ENCODE peak calls at places on chromosome 5, in eight cellular contexts. U is dermis blood vessel endothelial cell; O is foreskin fibroblast; X is fibroblast of the conjunctiva; J is HS-5; F is activated CD4-positive, CD25-positive, alpha-beta regulatory T cell treated with anti-CD3 and anti-CD28 coated beads, Interleukin-2, amount 50 U/mL, for 72 hours; Y is EL; C is stimulated activated naive CD8-positive, alpha-beta T cell treated with anti-CD3 and anti-CD28 coated beads, Interleukin-15, amount 100 ng/mL, for 72 hours. I is an unnamed sample.

GRCh38 chr5:107619781-107620180 is 51.0 kb downstream of the EFNA5 start:
- DNase-seq in U (no peak), O (no peak), X (no peak), J (no peak), F (no peak), Y (no peak), C (no peak), I (no peak)

GRCh38 chr5:10064546-10065215 is 185.0 kb downstream of the ATPSCKMT start:
- DNase-seq in U (no peak), O (no peak), X (no peak), J (no peak), F (no peak), Y (no peak), C (no peak), I (no peak)

GRCh38 chr5:166768536-166768935 is 1522.9 kb upstream of the WWC1 start:
- DNase-seq in U (no peak), O (peak; percentile 23), X (no peak), J (no peak), F (no peak), Y (no peak), C (no peak), I (no peak)

GRCh38 chr5:173721259-173722232 is 105.1 kb upstream of the BOD1 start:
- DNase-seq in U (no peak), O (no peak), X (no peak), J (no peak), F (no peak), Y (no peak), C (no peak), I (no peak)

GRCh38 chr5:151255621-151256286 is 2.8 kb downstream of the GM2A start:
- DNase-seq in U (no peak), O (no peak), X (no peak), J (no peak), F (no peak), Y (no peak), C (no peak), I (no peak)

GRCh38 chr5:14356305-14356704 is 213.2 kb downstream of the TRIO start:
- DNase-seq in U (no peak), O (no peak), X (no peak), J (no peak), F (no peak), Y (no peak), C (no peak), I (no peak)

GRCh38 chr5:8508196-8508595 is 639.2 kb downstream of the MTRR start:
- DNase-seq in U (no peak), O (peak; percentile 29), X (no peak), J (peak; percentile 11), F (no peak), Y (no peak), C (no peak), I (no peak)

GRCh38 chr5:139088024-139088423 is 110.1 kb downstream of the SIL1 start:
- DNase-seq in U (peak; percentile 9), O (no peak), X (no peak), J (no peak), F (no peak), Y (no peak), C (no peak), I (peak; percentile 62)

GRCh38 chr5:6736524-6737042 is 23.4 kb downstream of the TENT4A start:
- DNase-seq in U (no peak), O (no peak), X (no peak), J (no peak), F (no peak), Y (no peak), C (peak; percentile 38), I (no peak)

GRCh38 chr5:62600560-62601252 is 22.1 kb downstream of the LRRC70 start:
- DNase-seq in U (peak; percentile 64), O (no peak), X (no peak), J (no peak), F (no peak), Y (no peak), C (no peak), I (peak; percentile 85)

GRCh38 chr5:120217001-120217400 is 247.1 kb upstream of the PRR16 start:
- DNase-seq in U (no peak), O (no peak), X (no peak), J (no peak), F (no peak), Y (no peak), C (no peak), I (no peak)

GRCh38 chr5:120415985-120416384 is 48.1 kb upstream of the PRR16 start:
- DNase-seq in U (no peak), O (no peak), X (no peak), J (no peak), F (no peak), Y (peak; percentile 37), C (no peak), I (no peak)

GRCh38 chr5:81209869-81210268 is 23.3 kb upstream of the CKMT2 start:
- DNase-seq in U (no peak), O (no peak), X (no peak), J (no peak), F (no peak), Y (no peak), C (peak; percentile 32), I (no peak)

GRCh38 chr5:79612667-79613190 is 488 bp downstream of the TENT2 start:
- DNase-seq in U (no peak), O (no peak), X (no peak), J (no peak), F (no peak), Y (no peak), C (no peak), I (no peak)

GRCh38 chr5:149694007-149694406 is 36.1 kb upstream of the PPARGC1B start:
- DNase-seq in U (no peak), O (no peak), X (no peak), J (no peak), F (no peak), Y (peak; percentile 31), C (no peak), I (no peak)

GRCh38 chr5:78677777-78678668 is 29.5 kb upstream of the LHFPL2 start:
- DNase-seq in U (no peak), O (peak; percentile 82), X (peak; percentile 97), J (peak; percentile 83), F (no peak), Y (peak; percentile 96), C (no peak), I (no peak)

GRCh38 chr5:137036630-137037029 is 462.5 kb downstream of the SPOCK1 start:
- DNase-seq in U (peak; percentile 28), O (no peak), X (no peak), J (no peak), F (no peak), Y (no peak), C (no peak), I (no peak)

GRCh38 chr5:79771387-79771786 is 81.8 kb downstream of the CMYA5 start:
- DNase-seq in U (no peak), O (peak; percentile 71), X (peak; percentile 28), J (peak; percentile 61), F (no peak), Y (peak; percentile 92), C (no peak), I (no peak)